ENCODE peak calls at places on chromosomes 11 and 22, in five cellular contexts. H, N, C, F and Q are unnamed samples. For H3K4me1, the result is how much of the 10 kb centered on the place peaks cover.

GRCh38 chr11:23585700-23586099 is 725.4 kb upstream of the CCDC179 start:
- DNase-seq in N (no peak), C (no peak), H (no peak), F (no peak), Q (no peak)

GRCh38 chr11:122796128-122796717 is 42.1 kb upstream of the CRTAM start:
- DNase-seq in N (peak), C (no peak), F (peak), H (peak), Q (peak)

GRCh38 chr11:40290031-40290650 is 1169.3 kb downstream of the LRRC4C start:
- DNase-seq in C (no peak), H (no peak), F (no peak), N (no peak), Q (no peak)

GRCh38 chr11:27673979-27674663 is 26.1 kb downstream of the BDNF start:
- DNase-seq in C (no peak), H (no peak), F (no peak), N (no peak), Q (no peak)

GRCh38 chr11:12381875-12382274 is 4.5 kb downstream of the PARVA start:
- DNase-seq in N (no peak), F (no peak), C (no peak), H (no peak), Q (no peak)

GRCh38 chr11:62792193-62792575 is 378 bp upstream of the TMEM223 start:
- DNase-seq in N (peak), H (no peak), C (peak), F (peak), Q (no peak)

GRCh38 chr11:102177974-102178631 is 67.9 kb downstream of the YAP1 start:
- DNase-seq in F (no peak), H (no peak), C (no peak), N (no peak), Q (no peak)

GRCh38 chr11:65852508-65853248 is 5.3 kb downstream of the CFL1 start:
- DNase-seq in F (no peak), N (peak), H (no peak), C (peak), Q (no peak)

GRCh38 chr11:1302041-1302460 is 7.4 kb downstream of the TOLLIP start:
- DNase-seq in H (no peak), F (no peak), C (peak), N (no peak), Q (peak)

GRCh38 chr22:31730344-31730711 is 19.6 kb downstream of the PRR14L start:
- DNase-seq in N (no peak), C (no peak), F (no peak), H (peak), Q (no peak)

GRCh38 chr11:69380921-69381581 is 87.1 kb downstream of the MYEOV start:
- DNase-seq in N (peak), H (no peak), C (peak), F (no peak), Q (peak)

GRCh38 chr11:40240284-40240683 is 1219.2 kb downstream of the LRRC4C start:
- DNase-seq in F (no peak), H (no peak), C (no peak), N (no peak), Q (no peak)

GRCh38 chr11:67312187-67313021 is 9.1 kb downstream of the SSH3 start:
- DNase-seq in N (peak), H (no peak), F (no peak), C (no peak), Q (peak)

GRCh38 chr11:59172345-59173079 is 580 bp downstream of the DTX4 start:
- DNase-seq in N (peak), F (no peak), H (peak), C (no peak), Q (peak)

GRCh38 chr11:6586434-6587359 is 16.7 kb downstream of the RRP8 start:
- DNase-seq in H (no peak), N (no peak), C (peak), F (no peak), Q (no peak)

GRCh38 chr11:32032478-32032877 is 58.4 kb upstream of the RCN1 start:
- DNase-seq in C (no peak), F (no peak), H (no peak), N (no peak), Q (no peak)

GRCh38 chr11:68264741-68265540 is 6.8 kb downstream of the C11orf24 start:
- DNase-seq in F (no peak), N (no peak), C (no peak), H (no peak), Q (no peak)

GRCh38 chr22:49582171-49582570 is 245.5 kb downstream of the BRD1 start:
- DNase-seq in N (peak), C (no peak), H (no peak), F (no peak), Q (no peak)

GRCh38 chr11:30960387-30960992 is 374.3 kb upstream of the MPPED2 start:
- DNase-seq in N (no peak), F (no peak), C (no peak), H (peak), Q (no peak)
- TF ChIP-seq CTCF in N (no peak), F (peak), C (no peak), H (peak), Q (no peak)

DNA sequence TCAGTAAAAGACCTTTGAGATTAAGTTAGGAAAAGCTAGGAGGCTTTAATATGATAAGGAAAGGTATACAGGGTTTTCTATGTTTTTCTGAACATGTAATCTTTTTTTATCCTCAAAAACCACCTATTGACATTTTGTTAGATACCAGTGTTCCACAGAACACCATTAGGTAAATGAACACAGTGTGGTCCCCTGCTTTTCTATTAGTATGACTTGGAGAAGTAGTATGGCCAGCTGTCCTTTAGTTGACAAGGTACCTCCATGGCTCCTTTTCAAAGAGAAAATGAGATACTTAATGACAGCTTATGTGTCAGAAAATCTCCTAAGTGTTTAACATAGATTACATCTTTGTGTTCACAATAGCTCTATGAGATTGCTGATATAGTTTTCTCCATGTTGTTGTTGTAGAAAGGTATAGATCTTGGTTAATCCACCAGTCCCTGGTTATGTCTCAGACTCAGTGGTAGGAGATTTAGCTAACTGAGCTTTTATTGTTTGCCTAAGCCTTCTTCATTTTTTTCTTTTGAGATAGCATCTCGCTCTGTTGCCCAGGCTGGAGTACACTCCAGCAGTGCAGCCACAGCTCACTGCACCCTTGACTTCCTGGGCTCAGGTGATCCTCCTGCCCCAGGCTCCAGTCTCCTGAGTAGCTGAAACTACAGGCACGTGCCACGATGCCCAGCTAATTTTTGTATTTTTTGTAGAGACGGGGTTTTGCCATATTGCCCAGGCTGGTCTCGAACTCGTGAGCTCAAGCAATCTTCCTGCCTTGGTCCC is 46.0 kb downstream of the STIM1 start:
- DNase-seq in F (no peak), C (no peak), N (no peak), H (no peak), Q (no peak)
- H3K4me1 ChIP-seq in F (half or more), C (under half), N (under half), H (half or more), Q (under half)

DNA sequence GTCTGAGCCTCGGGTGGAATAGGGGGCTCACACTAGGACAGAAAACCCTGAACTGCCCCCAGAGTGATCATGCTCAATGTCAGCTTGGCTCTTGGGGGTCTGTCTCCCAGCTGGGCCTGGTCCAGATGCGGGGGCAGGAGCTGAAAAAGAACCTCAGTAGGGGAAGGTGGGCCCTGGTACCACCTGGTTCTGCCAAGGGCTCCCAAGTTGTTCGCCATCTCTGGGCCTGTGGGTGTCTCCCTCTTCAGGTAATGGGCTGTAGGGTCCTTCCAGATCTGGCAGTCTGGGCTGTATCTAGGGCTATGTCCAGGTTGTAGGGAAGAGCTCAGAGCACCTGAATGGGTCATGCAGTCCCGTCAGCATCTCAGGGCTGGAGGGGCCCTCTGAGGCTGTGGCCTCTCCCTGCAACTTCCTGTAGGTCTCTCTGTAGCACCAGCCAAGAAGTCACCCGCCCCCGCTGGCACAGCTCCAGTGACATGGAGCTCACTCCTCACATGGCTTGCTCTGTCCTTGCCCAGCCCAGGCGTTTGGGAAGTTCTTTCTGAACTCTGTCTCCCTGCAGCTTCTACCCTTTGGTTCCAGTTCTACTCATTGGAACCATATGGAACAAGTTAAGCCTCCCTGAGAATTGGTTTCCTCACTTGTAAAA is 33.0 kb upstream of the SOX10 start:
- DNase-seq in F (peak), H (no peak), N (peak), C (peak), Q (peak)
- TF ChIP-seq CTCF in F (no peak), H (no peak), N (no peak), C (no peak), Q (no peak)

DNA sequence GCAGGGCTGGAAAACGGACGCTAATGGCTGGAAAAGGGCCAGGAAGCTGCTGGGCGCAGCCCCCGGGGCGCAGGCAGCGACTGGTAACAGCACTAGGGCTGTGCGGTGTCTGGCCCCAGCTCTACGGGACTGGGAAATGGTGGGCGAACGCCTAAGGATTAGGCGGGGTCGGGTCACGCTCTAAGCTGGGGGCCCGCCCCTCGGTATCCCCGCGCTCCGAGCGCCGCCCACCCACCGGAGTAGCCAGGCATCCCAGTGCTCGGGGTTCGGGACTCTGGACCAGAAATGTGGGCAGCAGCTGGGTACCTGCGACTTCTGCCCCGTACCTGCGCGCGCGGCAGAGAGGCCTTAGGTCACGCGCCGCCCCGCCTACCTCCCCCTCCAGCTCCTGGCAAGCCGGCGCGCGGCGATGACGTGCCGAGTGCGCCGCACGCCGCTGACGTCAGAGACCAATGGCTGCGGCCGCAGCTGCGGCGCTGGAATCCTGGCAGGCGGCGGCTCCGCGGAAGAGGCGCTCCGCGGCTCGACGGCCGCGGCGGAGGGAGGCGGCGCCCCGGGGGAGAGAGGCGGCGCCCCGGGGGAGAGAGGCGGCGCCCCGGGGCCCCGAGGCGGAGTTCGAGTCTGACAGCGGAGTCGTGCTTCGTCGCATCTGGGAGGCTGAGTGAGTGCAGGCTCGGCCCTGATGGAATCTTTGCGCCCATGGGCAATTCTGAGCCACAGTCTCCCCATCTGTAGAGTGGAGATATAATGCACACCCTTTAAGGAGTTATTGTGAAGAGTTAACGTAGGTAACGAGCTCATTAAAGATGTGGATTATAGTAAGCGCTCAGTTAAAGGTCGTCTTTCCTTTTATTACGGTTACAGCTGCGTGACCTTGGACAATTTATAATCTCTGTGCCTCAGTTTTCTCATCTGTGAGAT is at the start of the genes HPS4 and SRRD:
- DNase-seq in F (peak), H (peak), C (peak), N (peak), Q (peak)
- H3K4me1 ChIP-seq in F (half or more), H (half or more), C (half or more), N (half or more), Q (half or more)

GRCh38 chr11:8813658-8814057 is 97.3 kb upstream of the AKIP1 start:
- DNase-seq in H (peak), N (peak), C (peak), F (peak), Q (peak)
- TF ChIP-seq CTCF in H (peak), N (peak), C (peak), F (peak), Q (no peak)

DNA sequence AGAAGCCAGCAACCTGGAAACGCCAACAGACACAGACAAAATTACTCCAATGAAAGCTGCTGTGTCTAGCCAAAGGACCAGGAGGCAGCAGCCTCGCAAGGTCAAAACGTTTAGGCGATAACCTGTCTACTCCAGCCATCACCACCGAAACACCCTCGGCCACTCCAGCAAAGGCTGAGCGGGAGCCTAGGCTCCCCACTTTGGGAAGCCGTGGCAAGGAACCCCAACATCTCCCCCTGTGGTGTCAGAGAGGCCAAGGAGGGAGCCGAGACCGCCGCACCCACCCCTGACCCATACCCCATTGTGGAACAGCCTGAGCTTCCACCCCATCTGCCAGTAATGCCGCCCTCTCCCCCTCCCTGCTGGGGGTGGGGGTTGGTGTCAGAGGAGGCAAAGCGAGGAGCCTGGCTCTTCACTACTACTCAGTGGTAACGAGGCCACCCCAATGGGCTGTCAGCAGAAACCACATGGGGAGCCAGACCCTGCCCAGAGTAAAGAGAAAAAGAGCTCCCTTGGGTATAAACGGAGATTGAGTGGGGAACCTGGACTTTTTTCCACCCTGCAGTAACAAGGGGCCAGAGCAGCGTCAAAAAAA is 33.9 kb upstream of the SEPTIN5 start:
- DNase-seq in F (no peak), C (no peak), N (no peak), H (no peak), Q (no peak)
- H3K4me1 ChIP-seq in F (under half), C (under half), N (under half), H (under half), Q (under half)